ENCODE peak calls at places on chromosomes 3 and 15, in ten cellular contexts. One of them, this sample, is unnamed.

GRCh38 chr3:25527796-25528195 is 99.7 kb downstream of the RARB start:
- DNase-seq in CD8-positive, alpha-beta T cell: no peak
- DNase-seq in lower lobe of right lung: no peak
- DNase-seq in ovary: no peak
- DNase-seq in astrocyte: peak; percentile 45
- DNase-seq in left ventricle myocardium inferior: no peak
- DNase-seq in gastrocnemius medialis: no peak
- DNase-seq in transverse colon: no peak
- DNase-seq in cardiac muscle cell: no peak
- DNase-seq in brain microvascular endothelial cell: no peak
- DNase-seq in this sample: no peak

GRCh38 chr3:176633511-176633910 is 563.8 kb downstream of the TBL1XR1 start:
- DNase-seq in CD8-positive, alpha-beta T cell: no peak
- DNase-seq in lower lobe of right lung: no peak
- DNase-seq in ovary: no peak
- DNase-seq in astrocyte: no peak
- DNase-seq in left ventricle myocardium inferior: no peak
- DNase-seq in gastrocnemius medialis: no peak
- DNase-seq in transverse colon: no peak
- DNase-seq in cardiac muscle cell: peak; percentile 21
- DNase-seq in brain microvascular endothelial cell: no peak
- DNase-seq in this sample: no peak

GRCh38 chr3:137770066-137770805 is 6.1 kb downstream of the SOX14 start:
- DNase-seq in CD8-positive, alpha-beta T cell: no peak
- DNase-seq in lower lobe of right lung: no peak
- DNase-seq in ovary: no peak
- DNase-seq in astrocyte: no peak
- DNase-seq in left ventricle myocardium inferior: no peak
- DNase-seq in gastrocnemius medialis: no peak
- DNase-seq in transverse colon: no peak
- DNase-seq in cardiac muscle cell: no peak
- DNase-seq in brain microvascular endothelial cell: no peak
- DNase-seq in this sample: no peak

GRCh38 chr3:106208979-106209378 is 340.2 kb upstream of the CBLB start:
- DNase-seq in CD8-positive, alpha-beta T cell: no peak
- DNase-seq in lower lobe of right lung: no peak
- DNase-seq in ovary: no peak
- DNase-seq in astrocyte: peak; percentile 10
- DNase-seq in left ventricle myocardium inferior: no peak
- DNase-seq in gastrocnemius medialis: no peak
- DNase-seq in transverse colon: no peak
- DNase-seq in cardiac muscle cell: no peak
- DNase-seq in brain microvascular endothelial cell: peak; percentile 34
- DNase-seq in this sample: no peak

GRCh38 chr15:98668566-98669308 is 20.4 kb downstream of the IGF1R start:
- DNase-seq in CD8-positive, alpha-beta T cell: no peak
- DNase-seq in lower lobe of right lung: no peak
- DNase-seq in ovary: no peak
- DNase-seq in astrocyte: peak; percentile 75
- DNase-seq in left ventricle myocardium inferior: no peak
- DNase-seq in gastrocnemius medialis: no peak
- DNase-seq in transverse colon: no peak
- DNase-seq in cardiac muscle cell: peak; percentile 74
- DNase-seq in brain microvascular endothelial cell: peak; percentile 36
- DNase-seq in this sample: no peak

GRCh38 chr3:154904328-154904727 is 175.8 kb upstream of the MME start:
- DNase-seq in CD8-positive, alpha-beta T cell: no peak
- DNase-seq in lower lobe of right lung: no peak
- DNase-seq in ovary: no peak
- DNase-seq in astrocyte: no peak
- DNase-seq in left ventricle myocardium inferior: no peak
- DNase-seq in gastrocnemius medialis: no peak
- DNase-seq in transverse colon: no peak
- DNase-seq in cardiac muscle cell: peak; percentile 22
- DNase-seq in brain microvascular endothelial cell: peak; percentile 16
- DNase-seq in this sample: no peak

GRCh38 chr3:47238017-47238416 is 44.6 kb downstream of the KIF9 start:
- DNase-seq in CD8-positive, alpha-beta T cell: no peak
- DNase-seq in lower lobe of right lung: no peak
- DNase-seq in ovary: no peak
- DNase-seq in astrocyte: no peak
- DNase-seq in left ventricle myocardium inferior: no peak
- DNase-seq in gastrocnemius medialis: no peak
- DNase-seq in transverse colon: no peak
- DNase-seq in cardiac muscle cell: no peak
- DNase-seq in brain microvascular endothelial cell: no peak
- DNase-seq in this sample: no peak

GRCh38 chr3:16069149-16069922 is 105.1 kb upstream of the GALNT15 start:
- DNase-seq in CD8-positive, alpha-beta T cell: no peak
- DNase-seq in lower lobe of right lung: no peak
- DNase-seq in ovary: no peak
- DNase-seq in astrocyte: peak; percentile 98
- DNase-seq in left ventricle myocardium inferior: no peak
- DNase-seq in gastrocnemius medialis: no peak
- DNase-seq in transverse colon: no peak
- DNase-seq in cardiac muscle cell: no peak
- DNase-seq in brain microvascular endothelial cell: peak; percentile 84
- DNase-seq in this sample: no peak

GRCh38 chr3:42229942-42230688 is 35.9 kb downstream of the CCK start:
- DNase-seq in CD8-positive, alpha-beta T cell: no peak
- DNase-seq in lower lobe of right lung: no peak
- DNase-seq in ovary: no peak
- DNase-seq in astrocyte: peak; percentile 20
- DNase-seq in left ventricle myocardium inferior: no peak
- DNase-seq in gastrocnemius medialis: no peak
- DNase-seq in transverse colon: no peak
- DNase-seq in cardiac muscle cell: peak; percentile 52
- DNase-seq in brain microvascular endothelial cell: peak; percentile 40
- DNase-seq in this sample: no peak

DNA sequence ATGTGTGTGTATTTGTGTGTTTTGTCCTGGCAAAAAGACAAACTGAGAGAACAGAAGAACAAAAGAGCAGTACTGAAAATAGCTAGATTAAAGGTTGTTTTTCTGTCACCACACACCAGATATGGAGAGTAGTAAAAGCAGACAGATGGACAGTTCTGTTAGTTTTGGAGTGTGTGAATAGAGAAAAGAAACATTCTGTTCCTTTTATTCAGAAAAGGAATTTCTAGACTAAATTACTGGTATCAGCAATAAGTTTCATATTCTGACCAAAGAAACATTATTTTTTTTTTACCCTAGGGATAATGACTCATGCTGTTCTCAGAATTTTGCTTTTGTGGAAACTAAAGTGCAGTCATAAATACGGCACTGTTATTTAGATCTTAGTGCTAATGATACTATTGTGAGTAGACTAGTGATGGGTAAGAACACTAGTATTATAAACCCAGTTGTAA is 32.9 kb downstream of the PIK3CA start:
- DNase-seq in CD8-positive, alpha-beta T cell: no peak
- DNase-seq in lower lobe of right lung: no peak
- DNase-seq in ovary: no peak
- DNase-seq in astrocyte: peak; percentile 54
- DNase-seq in left ventricle myocardium inferior: no peak
- DNase-seq in gastrocnemius medialis: no peak
- DNase-seq in transverse colon: no peak
- DNase-seq in cardiac muscle cell: no peak
- DNase-seq in brain microvascular endothelial cell: no peak
- DNase-seq in this sample: no peak
- H3K27ac ChIP-seq in CD8-positive, alpha-beta T cell: no peak overlapping the region
- H3K27ac ChIP-seq in lower lobe of right lung: peak overlapping the region; percentile 9
- H3K27ac ChIP-seq in ovary: peak overlapping the region; percentile 53
- H3K27ac ChIP-seq in astrocyte: peak overlapping the region; percentile 64
- H3K27ac ChIP-seq in left ventricle myocardium inferior: peak overlapping the region; percentile 79
- H3K27ac ChIP-seq in gastrocnemius medialis: peak overlapping the region; percentile 52
- H3K27ac ChIP-seq in transverse colon: peak overlapping the region; percentile 53
- H3K27ac ChIP-seq in cardiac muscle cell: no peak overlapping the region
- H3K27ac ChIP-seq in brain microvascular endothelial cell: peak overlapping the region; percentile 90
- H3K27ac ChIP-seq in this sample: no peak overlapping the region

DNA sequence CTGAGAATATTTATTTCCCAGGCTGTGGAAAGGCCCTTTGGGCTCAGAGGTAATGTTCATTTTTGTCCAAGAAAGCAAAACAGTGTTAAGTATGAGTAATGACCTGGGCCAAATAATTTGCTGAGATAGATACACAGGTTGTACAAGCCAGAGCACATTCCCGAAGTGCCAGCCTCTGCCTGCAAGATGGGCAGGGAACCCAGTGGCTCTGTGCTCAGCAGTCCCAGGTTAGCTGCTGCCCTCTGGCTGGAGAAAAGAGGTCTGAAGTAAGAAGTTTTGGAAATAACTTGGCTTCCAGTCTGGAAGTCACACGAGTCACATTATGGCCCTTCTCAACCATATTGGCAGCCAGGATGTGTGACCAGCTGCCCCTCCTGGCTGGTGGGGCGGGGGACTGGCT is 20.2 kb downstream of the MYZAP start:
- DNase-seq in CD8-positive, alpha-beta T cell: no peak
- DNase-seq in lower lobe of right lung: peak; percentile 58
- DNase-seq in ovary: no peak
- DNase-seq in astrocyte: no peak
- DNase-seq in left ventricle myocardium inferior: no peak
- DNase-seq in gastrocnemius medialis: peak; percentile 52
- DNase-seq in transverse colon: peak; percentile 74
- DNase-seq in cardiac muscle cell: peak; percentile 39
- DNase-seq in brain microvascular endothelial cell: no peak
- DNase-seq in this sample: no peak
- TF ChIP-seq CTCF in CD8-positive, alpha-beta T cell: no peak
- TF ChIP-seq CTCF in lower lobe of right lung: peak; percentile 42
- TF ChIP-seq CTCF in ovary: no peak
- TF ChIP-seq CTCF in astrocyte: no peak
- TF ChIP-seq CTCF in left ventricle myocardium inferior: peak; percentile 56
- TF ChIP-seq CTCF in gastrocnemius medialis: peak; percentile 47
- TF ChIP-seq CTCF in transverse colon: peak; percentile 67
- TF ChIP-seq CTCF in cardiac muscle cell: peak; percentile 14
- TF ChIP-seq CTCF in brain microvascular endothelial cell: peak; percentile 52
- TF ChIP-seq CTCF in this sample: no peak

GRCh38 chr15:80744826-80745225 is 34.3 kb upstream of the CEMIP start:
- DNase-seq in CD8-positive, alpha-beta T cell: no peak
- DNase-seq in lower lobe of right lung: no peak
- DNase-seq in ovary: no peak
- DNase-seq in astrocyte: peak; percentile 38
- DNase-seq in left ventricle myocardium inferior: no peak
- DNase-seq in gastrocnemius medialis: no peak
- DNase-seq in transverse colon: no peak
- DNase-seq in cardiac muscle cell: no peak
- DNase-seq in brain microvascular endothelial cell: no peak
- DNase-seq in this sample: no peak
- H3K27ac ChIP-seq in CD8-positive, alpha-beta T cell: no peak overlapping the region
- H3K27ac ChIP-seq in lower lobe of right lung: peak overlapping the region; percentile 44
- H3K27ac ChIP-seq in ovary: no peak overlapping the region
- H3K27ac ChIP-seq in astrocyte: no peak overlapping the region
- H3K27ac ChIP-seq in left ventricle myocardium inferior: no peak overlapping the region
- H3K27ac ChIP-seq in gastrocnemius medialis: no peak overlapping the region
- H3K27ac ChIP-seq in transverse colon: peak overlapping the region; percentile 12
- H3K27ac ChIP-seq in cardiac muscle cell: no peak overlapping the region
- H3K27ac ChIP-seq in brain microvascular endothelial cell: no peak overlapping the region
- H3K27ac ChIP-seq in this sample: peak overlapping the region; percentile 60

DNA sequence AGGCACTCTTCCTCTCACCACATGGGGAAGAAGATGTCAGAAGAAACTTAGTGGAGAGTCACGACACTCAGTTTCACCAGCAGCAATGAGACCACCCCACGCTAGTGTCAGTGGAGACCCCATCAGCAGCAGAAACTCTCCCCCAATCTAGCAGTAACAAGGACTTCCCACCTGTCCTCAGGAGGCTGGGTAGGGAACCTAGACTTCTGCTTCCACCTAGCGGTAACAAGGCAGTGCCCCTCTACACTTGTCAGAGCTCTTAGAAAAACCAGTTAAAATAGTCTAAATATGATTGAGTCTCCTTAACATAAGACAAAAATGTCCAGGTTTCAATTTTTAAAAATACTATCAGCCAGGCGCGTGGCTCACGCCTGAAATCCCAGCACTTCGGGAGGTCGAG is 57.3 kb downstream of the TRAT1 start:
- DNase-seq in CD8-positive, alpha-beta T cell: no peak
- DNase-seq in lower lobe of right lung: no peak
- DNase-seq in ovary: no peak
- DNase-seq in astrocyte: no peak
- DNase-seq in left ventricle myocardium inferior: no peak
- DNase-seq in gastrocnemius medialis: no peak
- DNase-seq in transverse colon: no peak
- DNase-seq in cardiac muscle cell: no peak
- DNase-seq in brain microvascular endothelial cell: no peak
- DNase-seq in this sample: no peak
- TF ChIP-seq CTCF in CD8-positive, alpha-beta T cell: no peak
- TF ChIP-seq CTCF in lower lobe of right lung: no peak
- TF ChIP-seq CTCF in ovary: no peak
- TF ChIP-seq CTCF in astrocyte: no peak
- TF ChIP-seq CTCF in left ventricle myocardium inferior: no peak
- TF ChIP-seq CTCF in gastrocnemius medialis: no peak
- TF ChIP-seq CTCF in transverse colon: no peak
- TF ChIP-seq CTCF in cardiac muscle cell: no peak
- TF ChIP-seq CTCF in brain microvascular endothelial cell: no peak
- TF ChIP-seq CTCF in this sample: no peak

DNA sequence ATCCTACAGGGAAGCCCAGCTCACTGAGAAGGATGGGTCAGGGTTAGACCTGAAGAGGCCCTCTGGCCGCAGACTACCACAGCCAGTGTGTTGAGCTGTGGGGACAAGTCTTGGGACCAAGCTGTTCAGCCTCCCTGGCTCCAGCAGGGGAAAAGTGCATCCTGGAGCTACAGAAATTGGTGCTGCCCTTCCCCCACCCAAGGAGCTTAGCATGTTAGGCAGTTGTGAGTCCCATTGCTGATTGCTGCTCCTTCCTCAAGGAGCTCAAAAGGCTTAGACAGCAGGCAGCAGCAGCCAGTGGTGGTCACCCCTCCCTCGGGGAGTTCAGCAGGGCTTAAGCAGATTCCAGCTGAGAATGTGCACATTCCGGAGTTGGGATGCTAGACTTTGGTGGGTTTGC is 165.6 kb downstream of the ATP8B4 start:
- DNase-seq in CD8-positive, alpha-beta T cell: no peak
- DNase-seq in lower lobe of right lung: no peak
- DNase-seq in ovary: no peak
- DNase-seq in astrocyte: no peak
- DNase-seq in left ventricle myocardium inferior: no peak
- DNase-seq in gastrocnemius medialis: no peak
- DNase-seq in transverse colon: no peak
- DNase-seq in cardiac muscle cell: no peak
- DNase-seq in brain microvascular endothelial cell: no peak
- DNase-seq in this sample: no peak
- H3K27ac ChIP-seq in CD8-positive, alpha-beta T cell: no peak overlapping the region
- H3K27ac ChIP-seq in lower lobe of right lung: no peak overlapping the region
- H3K27ac ChIP-seq in ovary: no peak overlapping the region
- H3K27ac ChIP-seq in astrocyte: no peak overlapping the region
- H3K27ac ChIP-seq in left ventricle myocardium inferior: no peak overlapping the region
- H3K27ac ChIP-seq in gastrocnemius medialis: no peak overlapping the region
- H3K27ac ChIP-seq in transverse colon: no peak overlapping the region
- H3K27ac ChIP-seq in cardiac muscle cell: no peak overlapping the region
- H3K27ac ChIP-seq in brain microvascular endothelial cell: no peak overlapping the region
- H3K27ac ChIP-seq in this sample: no peak overlapping the region

This sample was measured in spleen.